ENCODE peak calls at places on chromosomes 11 and 22, in nine cellular contexts. T is NCI-H524; R is stimulated activated CD4-positive, alpha-beta T cell treated with anti-CD3 and anti-CD28 coated beads, Interleukin-2, amount 100 ng/mL, for 48 hours; C is GM23338; X is iPS DF 6.9; E is NCI-H460; N is NCI-H2227 treated with DMSO at 0.1 percent for 48 hours; W is ELR; F is 8988T. L is an unnamed sample.

GRCh38 chr11:19395050-19395449 is 154.3 kb upstream of the E2F8 start:
- DNase-seq in X (peak; percentile 27), N (no peak), T (no peak), C (peak; percentile 70), F (no peak), E (no peak), R (no peak), W (no peak), L (no peak)

GRCh38 chr11:35343033-35343598 is 76.2 kb downstream of the SLC1A2 start:
- DNase-seq in T (no peak), X (no peak), E (no peak), W (no peak), C (no peak), R (peak; percentile 6), F (no peak), N (no peak), L (no peak)

GRCh38 chr11:68439355-68440065 is 21.0 kb upstream of the PPP6R3 start:
- DNase-seq in T (no peak), E (no peak), N (no peak), X (no peak), R (no peak), F (no peak), C (peak; percentile 30), W (no peak), L (no peak)

GRCh38 chr11:69867076-69868002 is 48.1 kb upstream of the FGF3 start:
- DNase-seq in T (no peak), C (no peak), X (no peak), N (no peak), E (no peak), R (no peak), F (no peak), W (peak; percentile 64), L (no peak)

GRCh38 chr11:12188548-12189317 is 78.3 kb downstream of the MICAL2 start:
- DNase-seq in R (no peak), F (no peak), E (no peak), X (no peak), C (no peak), W (no peak), N (no peak), T (no peak), L (no peak)

GRCh38 chr11:33941637-33942160 is 49.8 kb upstream of the LMO2 start:
- DNase-seq in W (peak; percentile 47), E (no peak), N (no peak), F (no peak), R (no peak), X (no peak), T (no peak), C (no peak), L (no peak)

GRCh38 chr22:27972732-27973698 is 54.0 kb upstream of the PITPNB start:
- DNase-seq in W (peak; percentile 17), C (no peak), E (no peak), T (no peak), N (no peak), X (no peak), R (no peak), F (no peak), L (no peak)

GRCh38 chr11:96318850-96319249 is 24.1 kb downstream of the MAML2 start:
- DNase-seq in R (no peak), E (no peak), T (no peak), F (no peak), C (no peak), N (no peak), X (no peak), W (no peak), L (no peak)

GRCh38 chr11:129414144-129414876 is 38.7 kb downstream of the BARX2 start:
- DNase-seq in C (no peak), F (no peak), N (no peak), R (no peak), W (no peak), X (no peak), T (no peak), E (no peak), L (no peak)

GRCh38 chr11:117185739-117186430 is 7.3 kb downstream of the SIDT2 start:
- DNase-seq in W (no peak), R (no peak), E (no peak), X (no peak), F (no peak), T (no peak), N (no peak), C (no peak), L (no peak)

GRCh38 chr11:101482556-101483124 is 101.2 kb downstream of the TRPC6 start:
- DNase-seq in T (no peak), C (no peak), X (no peak), W (no peak), N (no peak), E (no peak), F (no peak), R (no peak), L (no peak)

GRCh38 chr22:43776081-43776670 is 35.9 kb downstream of the EFCAB6 start:
- DNase-seq in W (no peak), F (no peak), X (no peak), R (no peak), T (no peak), E (no peak), N (no peak), C (no peak), L (no peak)

GRCh38 chr11:515131-515530 is 8.1 kb upstream of the RNH1 start:
- DNase-seq in T (no peak), F (no peak), X (no peak), E (no peak), C (no peak), N (no peak), R (no peak), W (no peak), L (no peak)

GRCh38 chr22:24441406-24442351 is 14.3 kb downstream of the ADORA2A start:
- DNase-seq in T (peak; percentile 59), F (no peak), E (no peak), N (no peak), X (no peak), R (no peak), W (no peak), C (no peak), L (no peak)

GRCh38 chr11:69641681-69642548 is 959 bp downstream of the CCND1 start:
- DNase-seq in F (peak; percentile 37), N (no peak), X (no peak), T (no peak), R (no peak), E (no peak), C (no peak), W (no peak), L (no peak)

GRCh38 chr22:36277482-36278291 is 24.8 kb downstream of the APOL1 start:
- DNase-seq in T (peak; percentile 24), X (peak; percentile 68), W (peak; percentile 71), C (peak; percentile 87), E (peak; percentile 43), F (no peak), N (no peak), R (peak; percentile 66), L (peak; percentile 78)

GRCh38 chr11:44133335-44133946 is 38.0 kb downstream of the EXT2 start:
- DNase-seq in T (no peak), C (peak; percentile 75), R (no peak), F (no peak), X (peak; percentile 9), W (peak; percentile 49), E (peak; percentile 24), N (peak; percentile 5), L (no peak)

GRCh38 chr11:12218909-12219308 is 108.5 kb downstream of the MICAL2 start:
- DNase-seq in N (no peak), X (no peak), C (no peak), E (no peak), F (no peak), T (no peak), W (no peak), R (no peak), L (no peak)

GRCh38 chr11:12705874-12706273 is 31.7 kb downstream of the TEAD1 start:
- DNase-seq in E (no peak), X (no peak), F (no peak), C (no peak), N (no peak), R (no peak), T (no peak), W (no peak), L (no peak)

GRCh38 chr11:79269923-79270322 is 170.9 kb downstream of the TENM4 start:
- DNase-seq in R (no peak), E (no peak), F (no peak), N (peak; percentile 19), X (no peak), W (no peak), C (peak; percentile 50), T (no peak), L (no peak)

GRCh38 chr22:49184736-49185135 is 642.9 kb downstream of the BRD1 start:
- DNase-seq in X (no peak), E (no peak), C (no peak), R (no peak), F (no peak), W (no peak), N (no peak), T (no peak), L (no peak)

GRCh38 chr11:124760205-124760652 is 1.9 kb downstream of the ESAM start:
- DNase-seq in X (no peak), R (no peak), W (no peak), E (no peak), F (no peak), C (no peak), N (no peak), T (no peak), L (no peak)

GRCh38 chr11:69452589-69452988 is 28.9 kb upstream of the LINC01488 start:
- DNase-seq in C (no peak), N (no peak), E (no peak), X (no peak), T (no peak), R (no peak), W (no peak), F (no peak), L (no peak)

GRCh38 chr11:69398529-69399492 is 82.7 kb upstream of the LINC01488 start:
- DNase-seq in N (no peak), C (peak; percentile 33), W (no peak), F (no peak), E (no peak), R (no peak), X (no peak), T (no peak), L (no peak)

GRCh38 chr22:37627545-37627944 is 11.9 kb upstream of the SH3BP1 start:
- DNase-seq in E (no peak), N (no peak), F (no peak), T (no peak), C (no peak), R (no peak), X (no peak), W (no peak), L (peak; percentile 84)

GRCh38 chr22:23153994-23154393 is 8.7 kb downstream of the RAB36 start:
- DNase-seq in R (no peak), E (no peak), C (peak; percentile 42), X (no peak), F (no peak), N (no peak), W (no peak), T (no peak), L (no peak)

GRCh38 chr22:42604403-42604802 is 10.3 kb downstream of the POLDIP3 start:
- DNase-seq in T (no peak), N (no peak), W (no peak), C (no peak), R (no peak), F (no peak), X (no peak), E (no peak), L (no peak)

GRCh38 chr22:20953668-20954500 is 13.2 kb upstream of the AIFM3 start:
- DNase-seq in F (no peak), E (no peak), X (no peak), W (no peak), R (no peak), C (no peak), T (no peak), N (no peak), L (no peak)

GRCh38 chr11:23991140-23991539 is 505.7 kb upstream of the LUZP2 start:
- DNase-seq in W (peak; percentile 5), N (peak; percentile 58), X (no peak), F (no peak), T (no peak), R (no peak), E (no peak), C (no peak), L (no peak)

GRCh38 chr11:64703048-64703447 is 19.9 kb downstream of the NRXN2 start:
- DNase-seq in X (no peak), C (no peak), E (no peak), W (no peak), T (no peak), F (no peak), R (no peak), N (no peak), L (no peak)

GRCh38 chr11:79466411-79466810 is 25.6 kb upstream of the TENM4 start:
- DNase-seq in X (no peak), F (no peak), R (no peak), W (peak; percentile 48), E (no peak), C (no peak), N (no peak), T (no peak), L (no peak)